ENCODE peak calls at places on chromosomes 5 and 9, in ten cellular contexts. B, Y, I, F, T, N, G, W, Q and M are unnamed samples. For H3K27me3, the result is how much of the 10 kb centered on the place peaks cover.

GRCh38 chr9:113528088-113528487 is 64.6 kb downstream of the RGS3 start:
- DNase-seq in B (no peak), W (no peak), Y (no peak), I (no peak), G (no peak), F (no peak), Q (no peak), T (no peak), N (no peak), M (no peak)

GRCh38 chr5:167953151-167953788 is 338.2 kb upstream of the WWC1 start:
- DNase-seq in G (no peak), Y (no peak), Q (no peak), B (no peak), W (no peak), I (no peak), F (no peak), N (no peak), T (no peak), M (no peak)

GRCh38 chr5:157186309-157187045 is 5.8 kb downstream of the ITK start:
- DNase-seq in G (no peak), N (no peak), B (no peak), F (no peak), W (no peak), I (no peak), Y (no peak), T (no peak), Q (no peak), M (no peak)

GRCh38 chr5:16963821-16964220 is 27.7 kb upstream of the MYO10 start:
- DNase-seq in G (no peak), F (no peak), N (no peak), Q (no peak), Y (no peak), I (no peak), B (no peak), T (no peak), W (no peak), M (no peak)

GRCh38 chr9:24041294-24041693 is 215.3 kb upstream of the ELAVL2 start:
- DNase-seq in W (no peak), B (no peak), G (no peak), I (no peak), Q (no peak), N (no peak), Y (no peak), F (no peak), T (no peak), M (no peak)

GRCh38 chr9:129544766-129545165 is 76.1 kb downstream of the C9orf50 start:
- DNase-seq in N (peak), W (no peak), F (no peak), I (no peak), T (no peak), G (no peak), Q (no peak), Y (no peak), B (peak), M (peak)

GRCh38 chr5:159338143-159338542 is 7.9 kb upstream of the IL12B start:
- DNase-seq in Y (no peak), F (no peak), G (no peak), B (no peak), T (no peak), W (no peak), N (no peak), I (peak), Q (no peak), M (no peak)

GRCh38 chr9:93456504-93456903 is 3.1 kb upstream of the FAM120AOS start:
- DNase-seq in W (no peak), N (no peak), B (no peak), F (no peak), T (no peak), I (no peak), G (no peak), Q (no peak), Y (no peak), M (no peak)

GRCh38 chr5:51194626-51195025 is 188.6 kb upstream of the ISL1 start:
- DNase-seq in B (no peak), Y (no peak), N (no peak), T (no peak), W (no peak), Q (no peak), F (no peak), G (no peak), I (no peak), M (no peak)

GRCh38 chr9:93540305-93540704 is 36.1 kb upstream of the PHF2 start:
- DNase-seq in W (no peak), Y (no peak), T (no peak), G (no peak), N (no peak), Q (no peak), I (no peak), B (no peak), F (no peak), M (no peak)

GRCh38 chr5:3010301-3010952 is 258.9 kb upstream of the IRX2 start:
- DNase-seq in G (no peak), T (no peak), W (no peak), F (no peak), N (no peak), Q (no peak), I (no peak), B (no peak), Y (no peak), M (no peak)

GRCh38 chr5:64612349-64612961 is 77.8 kb upstream of the SHISAL2B start:
- DNase-seq in Q (no peak), G (no peak), I (peak), W (no peak), N (peak), T (no peak), F (no peak), Y (peak), B (peak), M (peak)

GRCh38 chr5:32312194-32312681 is 501 bp downstream of the MTMR12 start:
- DNase-seq in Y (peak), G (no peak), T (peak), B (peak), W (peak), F (peak), I (peak), N (peak), Q (peak), M (peak)

GRCh38 chr5:2119578-2119977 is 236.9 kb upstream of the IRX4 start:
- DNase-seq in N (no peak), G (no peak), W (no peak), B (no peak), Y (no peak), T (no peak), Q (no peak), F (no peak), I (no peak), M (no peak)

GRCh38 chr9:93824386-93825294 is 130.5 kb downstream of the BARX1 start:
- DNase-seq in B (no peak), Y (peak), Q (no peak), T (no peak), I (no peak), G (no peak), F (no peak), W (no peak), N (no peak), M (no peak)

GRCh38 chr5:57715296-57715695 is 232.7 kb upstream of the ACTBL2 start:
- DNase-seq in Y (no peak), F (no peak), T (no peak), I (no peak), B (peak), W (no peak), Q (no peak), G (no peak), N (no peak), M (no peak)

GRCh38 chr9:75993434-75993833 is 103.0 kb downstream of the PCSK5 start:
- DNase-seq in Y (no peak), T (no peak), W (no peak), I (no peak), F (no peak), B (peak), N (peak), Q (no peak), G (no peak), M (peak)

GRCh38 chr5:177434437-177434836 is 8.0 kb downstream of the GRK6 start:
- DNase-seq in Y (no peak), I (no peak), B (no peak), T (no peak), W (no peak), G (no peak), Q (no peak), N (no peak), F (no peak), M (no peak)

GRCh38 chr9:127829205-127829935 is 25.1 kb downstream of the ENG start:
- DNase-seq in F (no peak), W (no peak), T (no peak), G (no peak), Q (no peak), I (no peak), N (no peak), Y (no peak), B (no peak), M (no peak)

GRCh38 chr5:9324348-9325056 is 221.4 kb downstream of the SEMA5A start:
- DNase-seq in B (no peak), F (no peak), T (no peak), Q (no peak), W (no peak), Y (no peak), N (peak), I (no peak), G (no peak), M (no peak)

GRCh38 chr5:108379722-108380530 is 2.0 kb downstream of the FBXL17 start:
- DNase-seq in N (no peak), Y (no peak), F (no peak), I (no peak), B (peak), G (no peak), Q (no peak), T (no peak), W (no peak), M (peak)

GRCh38 chr5:64213568-64213967 is 47.9 kb downstream of the RNF180 start:
- DNase-seq in W (no peak), G (no peak), N (no peak), I (no peak), T (no peak), Q (no peak), B (no peak), F (no peak), Y (no peak), M (no peak)

GRCh38 chr5:12934722-12935121 is 1009.8 kb downstream of the DNAH5 start:
- DNase-seq in W (no peak), Q (no peak), Y (no peak), F (no peak), I (peak), N (no peak), T (no peak), G (no peak), B (no peak), M (no peak)

GRCh38 chr9:134220311-134220710 is 55.9 kb upstream of the RNU6ATAC start:
- DNase-seq in N (no peak), G (no peak), B (no peak), I (no peak), F (peak), Q (no peak), W (peak), T (no peak), Y (no peak), M (no peak)

GRCh38 chr5:120582635-120583034 is 118.5 kb downstream of the PRR16 start:
- DNase-seq in I (no peak), Q (no peak), N (no peak), W (no peak), Y (no peak), F (no peak), G (no peak), B (no peak), T (no peak), M (no peak)

GRCh38 chr9:751137-752051 is 90.1 kb upstream of the DMRT1 start:
- DNase-seq in Y (peak), F (no peak), G (no peak), Q (peak), N (peak), B (peak), W (no peak), I (no peak), T (no peak), M (peak)

GRCh38 chr9:136051568-136052432 is 43.3 kb downstream of the NACC2 start:
- DNase-seq in G (peak), B (peak), I (no peak), W (no peak), T (no peak), F (peak), Y (peak), N (peak), Q (peak), M (peak)

GRCh38 chr9:119289740-119290139 is 79.5 kb downstream of the BRINP1 start:
- DNase-seq in Y (peak), N (peak), B (peak), G (no peak), Q (peak), F (no peak), T (no peak), W (no peak), I (peak), M (peak)

DNA sequence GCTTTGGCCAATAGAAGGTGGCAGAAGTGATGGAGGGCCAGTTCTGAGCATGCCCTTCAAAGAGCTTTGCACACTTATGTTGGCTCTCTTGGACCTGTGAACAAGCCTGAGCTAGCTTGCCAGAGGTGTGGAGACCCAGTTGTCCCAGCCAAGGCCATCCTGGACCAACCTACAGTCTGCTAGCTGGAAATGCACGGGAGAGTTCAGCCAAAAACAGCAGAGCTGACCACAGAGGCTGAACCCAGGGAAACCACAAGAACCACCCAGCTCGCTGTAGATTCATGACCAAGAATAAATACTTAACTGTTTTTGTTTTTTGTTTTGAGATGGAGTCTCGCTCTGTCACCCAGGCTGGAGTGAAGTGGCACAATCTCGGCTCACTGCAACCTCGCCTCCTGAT is 65.4 kb upstream of the HAND1 start:
- DNase-seq in F (no peak), I (no peak), Y (no peak), B (peak), G (no peak), W (no peak), T (no peak), N (peak), Q (no peak), M (peak)
- H3K27me3 ChIP-seq in F (under half), I (under half), Y (under half), B (half or more), G (under half), W (under half), T (under half), N (under half), Q (under half), M (under half)

GRCh38 chr9:38074441-38074943 is 5.5 kb upstream of the SHB start:
- DNase-seq in I (no peak), F (no peak), G (no peak), Q (no peak), T (no peak), Y (peak), W (no peak), B (peak), N (peak), M (no peak)
- H3K27me3 ChIP-seq in I (under half), F (under half), G (under half), Q (under half), T (under half), Y (under half), W (under half), B (under half), N (under half), M (under half)

GRCh38 chr9:33112099-33112498 is 35.6 kb upstream of the SMU1 start:
- DNase-seq in Y (no peak), G (no peak), F (no peak), Q (no peak), T (no peak), B (no peak), W (no peak), I (no peak), N (no peak), M (no peak)
- H3K27me3 ChIP-seq in Y (under half), G (under half), F (under half), Q (under half), T (under half), B (under half), W (under half), I (under half), N (under half), M (under half)

GRCh38 chr9:35615981-35616680 is 2.1 kb downstream of the CD72 start:
- DNase-seq in Q (no peak), G (no peak), W (no peak), F (no peak), N (no peak), T (no peak), B (no peak), I (no peak), Y (no peak), M (no peak)
- H3K27me3 ChIP-seq in Q (under half), G (under half), W (under half), F (under half), N (under half), T (under half), B (under half), I (under half), Y (under half), M (under half)

GRCh38 chr5:31193026-31193425 is 460 bp upstream of the CDH6 start:
- DNase-seq in G (no peak), N (no peak), Y (no peak), B (no peak), W (no peak), F (no peak), I (no peak), Q (no peak), T (no peak), M (no peak)
- H3K27me3 ChIP-seq in G (under half), N (half or more), Y (under half), B (under half), W (under half), F (under half), I (under half), Q (under half), T (under half), M (under half)